ENCODE peak calls at places on chromosomes 13 and 19, in seven cellular contexts. N is T-helper 1 cell; U is OCI-LY7; H is DMS 273 treated with DMSO at 0.1 percent for 48 hours; R is activated CD4-positive, alpha-beta T cell treated with anti-CD3 and anti-CD28 coated beads, Interleukin-2, amount 50 U/mL, for 1 hour; S is brain microvascular endothelial cell; F is nephron progenitor cell. W is an unnamed sample.

GRCh38 chr19:2181618-2181997 is 17.9 kb downstream of the DOT1L start:
- DNase-seq in N (no peak), U (no peak), H (no peak), R (no peak), S (no peak), F (no peak), W (no peak)

GRCh38 chr19:19822148-19822429 is 539 bp upstream of the ZNF506 start:
- DNase-seq in N (no peak), U (peak), H (no peak), R (no peak), S (no peak), F (no peak), W (no peak)

GRCh38 chr13:71754407-71754974 is 112.5 kb downstream of the DACH1 start:
- DNase-seq in N (no peak), U (no peak), H (no peak), R (no peak), S (no peak), F (no peak), W (no peak)

GRCh38 chr19:5170329-5170745 is 170.3 kb downstream of the PTPRS start:
- DNase-seq in N (peak), U (peak), H (no peak), R (peak), S (no peak), F (peak), W (no peak)

GRCh38 chr13:66138172-66138811 is 1091.8 kb downstream of the PCDH9 start:
- DNase-seq in N (no peak), U (peak), H (no peak), R (no peak), S (no peak), F (no peak), W (no peak)

GRCh38 chr13:107209811-107210210 is 641.9 kb upstream of the ARGLU1 start:
- DNase-seq in N (no peak), U (no peak), H (no peak), R (no peak), S (no peak), F (no peak), W (peak)

GRCh38 chr19:13095393-13095784 is 7.3 kb downstream of the LYL1 start:
- DNase-seq in N (no peak), U (peak), H (no peak), R (no peak), S (no peak), F (peak), W (no peak)

GRCh38 chr19:11279505-11280236 is 16.3 kb upstream of the TSPAN16 start:
- DNase-seq in N (peak), U (peak), H (no peak), R (peak), S (no peak), F (no peak), W (no peak)

GRCh38 chr13:113932060-113932459 is 41.8 kb downstream of the C13orf46 start:
- DNase-seq in N (no peak), U (no peak), H (no peak), R (no peak), S (no peak), F (no peak), W (no peak)

GRCh38 chr19:31347828-31348314 is 1.4 kb downstream of the TSHZ3 start:
- DNase-seq in N (no peak), U (no peak), H (no peak), R (no peak), S (no peak), F (no peak), W (no peak)

GRCh38 chr13:45325806-45326205 is 15.2 kb downstream of the TPT1 start:
- DNase-seq in N (no peak), U (no peak), H (peak), R (no peak), S (peak), F (no peak), W (no peak)

GRCh38 chr19:36120092-36120983 is 5.1 kb downstream of the TBCB start:
- DNase-seq in N (no peak), U (no peak), H (no peak), R (no peak), S (no peak), F (no peak), W (no peak)

GRCh38 chr19:46862974-46863632 is 2.3 kb downstream of the ARHGAP35 start:
- DNase-seq in N (no peak), U (no peak), H (no peak), R (no peak), S (no peak), F (no peak), W (no peak)

GRCh38 chr19:33719366-33720154 is 77.1 kb upstream of the KCTD15 start:
- DNase-seq in N (no peak), U (no peak), H (no peak), R (no peak), S (no peak), F (peak), W (no peak)

GRCh38 chr19:56869886-56870285 is 29.4 kb upstream of the PEG3 start:
- DNase-seq in N (no peak), U (no peak), H (no peak), R (no peak), S (no peak), F (no peak), W (no peak)

GRCh38 chr19:52453324-52454094 is at the start of gene ZNF578:
- DNase-seq in N (peak), U (no peak), H (peak), R (peak), S (peak), F (peak), W (no peak)

GRCh38 chr13:110470272-110471009 is 91.1 kb downstream of the RAB20 start:
- DNase-seq in N (no peak), U (no peak), H (no peak), R (no peak), S (no peak), F (no peak), W (no peak)

GRCh38 chr19:17035842-17036424 is 9.3 kb upstream of the CPAMD8 start:
- DNase-seq in N (no peak), U (peak), H (no peak), R (no peak), S (no peak), F (no peak), W (no peak)

GRCh38 chr13:53151692-53152421 is 123.2 kb downstream of the OLFM4 start:
- DNase-seq in N (no peak), U (peak), H (no peak), R (no peak), S (peak), F (peak), W (peak)

GRCh38 chr13:81446441-81446840 is 1105.5 kb upstream of the SPRY2 start:
- DNase-seq in N (no peak), U (no peak), H (no peak), R (no peak), S (no peak), F (no peak), W (no peak)

GRCh38 chr13:69935043-69935442 is 172.6 kb upstream of the ATXN8OS start:
- DNase-seq in N (no peak), U (peak), H (no peak), R (no peak), S (no peak), F (no peak), W (no peak)

GRCh38 chr19:11236324-11237301 is 2.8 kb upstream of the ANGPTL8 start:
- DNase-seq in N (no peak), U (no peak), H (no peak), R (no peak), S (no peak), F (no peak), W (no peak)

GRCh38 chr19:42850981-42851717 is 28.4 kb downstream of the PSG1 start:
- DNase-seq in N (no peak), U (no peak), H (no peak), R (no peak), S (peak), F (no peak), W (no peak)

GRCh38 chr19:49771674-49772139 is 4.9 kb downstream of the AP2A1 start:
- DNase-seq in N (no peak), U (peak), H (no peak), R (no peak), S (no peak), F (no peak), W (no peak)

GRCh38 chr13:33554919-33555791 is 262.8 kb upstream of the RFC3 start:
- DNase-seq in N (no peak), U (no peak), H (no peak), R (no peak), S (no peak), F (no peak), W (no peak)

GRCh38 chr13:62779146-62779545 is 1363.5 kb upstream of the PCDH20 start:
- DNase-seq in N (no peak), U (no peak), H (no peak), R (no peak), S (no peak), F (no peak), W (no peak)

GRCh38 chr19:42284066-42284501 is 15.0 kb downstream of the CIC start:
- DNase-seq in N (peak), U (peak), H (no peak), R (peak), S (no peak), F (peak), W (peak)

GRCh38 chr13:40187836-40188591 is 478.4 kb downstream of the FOXO1 start:
- DNase-seq in N (peak), U (no peak), H (no peak), R (peak), S (no peak), F (no peak), W (no peak)

GRCh38 chr13:113579686-113580085 is 4.9 kb upstream of the TFDP1 start:
- DNase-seq in N (no peak), U (no peak), H (no peak), R (no peak), S (no peak), F (no peak), W (no peak)

GRCh38 chr19:48493718-48494515 is 17.7 kb downstream of the LMTK3 start:
- DNase-seq in N (no peak), U (no peak), H (no peak), R (no peak), S (no peak), F (no peak), W (no peak)

GRCh38 chr13:99388334-99388923 is 81.2 kb upstream of the GPR183 start:
- DNase-seq in N (no peak), U (no peak), H (no peak), R (no peak), S (no peak), F (no peak), W (no peak)

GRCh38 chr13:112783135-112783945 is 93.5 kb downstream of the ATP11A start:
- DNase-seq in N (no peak), U (no peak), H (no peak), R (no peak), S (peak), F (no peak), W (no peak)

GRCh38 chr19:52981329-52981728 is 18.6 kb upstream of the ZNF816 start:
- DNase-seq in N (no peak), U (no peak), H (no peak), R (no peak), S (no peak), F (no peak), W (no peak)